ENCODE peak calls at places on chromosomes 13 and 19, in nine cellular contexts. J is upper lobe of right lung, P is cardiac muscle cell, Y is iPS DF 6.9, X is psoas muscle, I is A549, N is SJCRH30, G is coronary artery, V is left lung. O is an unnamed sample.

GRCh38 chr19:18507727-18508440 is 14.0 kb downstream of the ELL start:
- DNase-seq in N (peak; percentile 59), J (no peak), Y (no peak), I (no peak), G (no peak), P (no peak), X (peak; percentile 75), V (no peak), O (no peak)

GRCh38 chr19:2123682-2124387 is 27.1 kb downstream of the IZUMO4 start:
- DNase-seq in J (no peak), V (no peak), X (peak; percentile 47), I (no peak), N (peak; percentile 41), Y (peak; percentile 29), P (peak; percentile 59), G (no peak), O (no peak)

GRCh38 chr13:43411741-43412140 is 375.0 kb downstream of the ENOX1 start:
- DNase-seq in Y (no peak), V (no peak), P (no peak), I (no peak), X (peak; percentile 87), G (no peak), J (no peak), N (peak; percentile 57), O (no peak)

GRCh38 chr13:40116008-40116407 is 460.5 kb downstream of the COG6 start:
- DNase-seq in V (no peak), Y (no peak), J (no peak), I (peak; percentile 60), X (no peak), N (no peak), P (peak; percentile 5), G (no peak), O (no peak)

GRCh38 chr13:100392709-100393630 is 195.6 kb downstream of the GGACT start:
- DNase-seq in G (peak; percentile 88), Y (no peak), V (no peak), J (no peak), X (peak; percentile 62), I (peak; percentile 76), N (peak; percentile 90), P (peak; percentile 37), O (no peak)

GRCh38 chr19:32351807-32352630 is 6.6 kb downstream of the ZNF507 start:
- DNase-seq in P (no peak), G (no peak), I (no peak), N (no peak), J (no peak), Y (no peak), V (no peak), X (no peak), O (no peak)

GRCh38 chr13:41065098-41065497 is 3.8 kb downstream of the WBP4 start:
- DNase-seq in N (no peak), Y (no peak), V (no peak), X (no peak), G (no peak), I (no peak), P (no peak), J (no peak), O (no peak)

GRCh38 chr19:45528149-45528743 is 21.0 kb downstream of the VASP start:
- DNase-seq in G (no peak), J (no peak), V (no peak), Y (peak; percentile 47), I (no peak), N (no peak), P (no peak), X (peak; percentile 48), O (no peak)

GRCh38 chr19:18526316-18526715 is 4.4 kb upstream of the ELL start:
- DNase-seq in G (no peak), V (no peak), J (no peak), Y (no peak), X (no peak), I (no peak), P (no peak), N (no peak), O (no peak)

GRCh38 chr19:2711175-2711936 is 8.9 kb upstream of the GNG7 start:
- DNase-seq in J (no peak), V (no peak), Y (no peak), P (no peak), X (no peak), G (no peak), I (no peak), N (no peak), O (no peak)

GRCh38 chr13:41643502-41643901 is 186.2 kb downstream of the RGCC start:
- DNase-seq in J (no peak), X (no peak), Y (no peak), P (no peak), V (no peak), N (no peak), I (no peak), G (no peak), O (no peak)

GRCh38 chr13:41470187-41470586 is 12.8 kb downstream of the RGCC start:
- DNase-seq in P (no peak), V (no peak), X (no peak), J (no peak), N (no peak), I (no peak), G (no peak), Y (no peak), O (no peak)

GRCh38 chr13:27171244-27171829 is at the start of gene USP12:
- DNase-seq in J (peak; percentile 77), G (no peak), P (peak; percentile 79), X (no peak), V (no peak), I (no peak), Y (no peak), N (peak; percentile 53), O (no peak)

GRCh38 chr13:106899444-106899843 is 331.5 kb upstream of the ARGLU1 start:
- DNase-seq in P (no peak), Y (no peak), G (no peak), I (no peak), V (no peak), J (no peak), N (no peak), X (no peak), O (no peak)

GRCh38 chr13:27442797-27443196 is 7.6 kb downstream of the MTIF3 start:
- DNase-seq in G (no peak), N (no peak), P (no peak), X (no peak), I (no peak), Y (no peak), J (no peak), V (no peak), O (no peak)

GRCh38 chr13:95139186-95139585 is 162.1 kb downstream of the ABCC4 start:
- DNase-seq in P (no peak), G (no peak), N (no peak), I (no peak), V (no peak), Y (no peak), J (no peak), X (no peak), O (no peak)

GRCh38 chr13:113758651-113759524 is at the start of gene TMEM255B:
- DNase-seq in I (peak; percentile 88), Y (no peak), P (peak; percentile 88), J (peak; percentile 94), V (peak; percentile 99), G (peak; percentile 87), X (peak; percentile 90), N (peak; percentile 69), O (peak; percentile 46)
- H3K27ac ChIP-seq in I (peak within 1 kb of the TSS; percentile 86), Y (no peak within 1 kb of the TSS), P (no peak within 1 kb of the TSS), J (peak within 1 kb of the TSS; percentile 83), V (peak within 1 kb of the TSS; percentile 70), G (peak within 1 kb of the TSS; percentile 77), X (peak within 1 kb of the TSS; percentile 41), N (no peak within 1 kb of the TSS), O (peak within 1 kb of the TSS; percentile 83)

GRCh38 chr13:98335721-98336120 is 158.7 kb upstream of the RNF113B start:
- DNase-seq in X (no peak), J (no peak), P (no peak), I (no peak), V (no peak), N (no peak), Y (no peak), G (no peak), O (no peak)

GRCh38 chr13:98332222-98332621 is 155.2 kb upstream of the RNF113B start:
- DNase-seq in I (no peak), G (no peak), X (no peak), N (no peak), P (no peak), V (no peak), J (no peak), Y (no peak), O (no peak)

GRCh38 chr13:98332691-98333090 is 155.6 kb upstream of the RNF113B start:
- DNase-seq in P (no peak), Y (no peak), X (no peak), N (no peak), I (no peak), J (no peak), G (no peak), V (no peak), O (no peak)

GRCh38 chr13:98334620-98335205 is 157.6 kb upstream of the RNF113B start:
- DNase-seq in J (no peak), V (no peak), G (no peak), Y (no peak), X (no peak), I (no peak), P (no peak), N (no peak), O (no peak)

GRCh38 chr13:98333481-98333880 is 156.4 kb upstream of the RNF113B start:
- DNase-seq in N (peak; percentile 79), J (no peak), G (peak; percentile 14), Y (no peak), I (no peak), X (no peak), V (no peak), P (no peak), O (no peak)
- H3K27ac ChIP-seq in N (no peak overlapping the region), J (no peak overlapping the region), G (no peak overlapping the region), Y (no peak overlapping the region), I (no peak overlapping the region), X (no peak overlapping the region), V (no peak overlapping the region), P (no peak overlapping the region), O (no peak overlapping the region)

DNA sequence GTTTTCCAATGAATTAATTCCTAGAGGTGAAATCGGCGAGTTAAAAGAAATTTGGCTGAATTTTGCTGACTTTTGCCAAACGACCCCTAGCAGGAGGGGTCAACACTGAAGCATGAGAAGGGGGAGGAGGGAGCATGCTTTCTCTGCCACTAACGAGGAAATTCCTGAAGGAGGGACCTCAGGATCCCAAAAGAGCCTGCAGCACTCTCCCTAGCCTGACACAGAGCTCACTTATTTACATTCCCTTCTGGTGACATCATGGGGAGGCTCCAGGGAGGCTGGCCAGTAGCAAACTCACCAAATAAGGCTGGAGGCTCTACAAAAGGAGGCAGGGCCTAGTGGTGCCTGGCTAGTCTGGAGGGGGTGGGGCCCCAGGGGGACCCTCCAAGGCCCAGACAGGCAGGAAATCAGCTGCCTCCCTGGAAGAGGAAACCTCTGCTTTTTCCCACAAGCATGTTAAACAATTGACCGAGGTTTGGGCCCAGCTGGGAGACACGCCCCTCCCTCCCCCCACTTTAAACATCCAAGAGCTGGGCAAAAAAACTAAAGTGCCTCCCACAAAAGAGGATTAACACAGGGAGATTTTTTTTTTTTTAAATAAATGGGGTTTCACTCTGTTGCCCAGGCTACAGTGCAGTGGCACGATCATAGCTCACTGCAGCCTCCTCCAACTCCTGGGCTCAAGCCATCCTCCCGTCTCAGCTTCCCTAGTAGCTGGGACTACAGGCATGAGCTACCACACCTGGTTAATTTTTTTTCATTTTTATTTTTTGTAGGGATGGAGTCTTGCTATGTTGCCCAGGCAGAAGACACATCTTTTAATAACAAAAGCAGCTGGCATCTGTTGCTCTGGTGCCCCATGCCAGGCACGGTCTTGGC is 2.1 kb downstream of the DAPK3 start:
- DNase-seq in Y (peak; percentile 96), I (peak; percentile 81), X (peak; percentile 90), G (peak; percentile 96), P (peak; percentile 98), J (peak; percentile 82), N (peak; percentile 98), V (no peak), O (peak; percentile 51)
- H3K27ac ChIP-seq in Y (no peak overlapping the region), I (peak overlapping the region; percentile 98), X (peak overlapping the region; percentile 99), G (peak overlapping the region; percentile 100), P (peak overlapping the region; percentile 99), J (peak overlapping the region; percentile 88), N (peak overlapping the region; percentile 57), V (peak overlapping the region; percentile 90), O (no peak overlapping the region)

GRCh38 chr19:43687660-43687997 is 17.7 kb upstream of the PLAUR start:
- DNase-seq in J (no peak), P (no peak), N (no peak), V (no peak), G (no peak), I (no peak), Y (no peak), X (no peak), O (no peak)
- H3K27ac ChIP-seq in J (no peak overlapping the region), P (no peak overlapping the region), N (no peak overlapping the region), V (no peak overlapping the region), G (no peak overlapping the region), I (peak overlapping the region; percentile 74), Y (no peak overlapping the region), X (no peak overlapping the region), O (no peak overlapping the region)

O was measured in substantia nigra.